ENCODE peak calls at places on chromosomes 3 and 15, in ten cellular contexts. One of them, this sample, is unnamed.

GRCh38 chr3:157335198-157335597 is 101.5 kb upstream of the PTX3 start:
- DNase-seq in spleen: no peak
- DNase-seq in sigmoid colon: no peak
- DNase-seq in uterus: no peak
- DNase-seq in A549: no peak
- DNase-seq in adrenal gland: no peak
- DNase-seq in IMR-90: no peak
- DNase-seq in upper lobe of left lung: no peak
- DNase-seq in heart left ventricle: no peak
- DNase-seq in esophagus squamous epithelium: no peak
- DNase-seq in this sample: no peak

GRCh38 chr15:101175396-101175795 is 76.5 kb downstream of the CHSY1 start:
- DNase-seq in spleen: peak; percentile 84
- DNase-seq in sigmoid colon: no peak
- DNase-seq in uterus: no peak
- DNase-seq in A549: no peak
- DNase-seq in adrenal gland: peak; percentile 39
- DNase-seq in IMR-90: no peak
- DNase-seq in upper lobe of left lung: peak; percentile 51
- DNase-seq in heart left ventricle: no peak
- DNase-seq in esophagus squamous epithelium: no peak
- DNase-seq in this sample: no peak

GRCh38 chr3:88467191-88467590 is 317.4 kb downstream of the C3orf38 start:
- DNase-seq in spleen: no peak
- DNase-seq in sigmoid colon: no peak
- DNase-seq in uterus: no peak
- DNase-seq in A549: no peak
- DNase-seq in adrenal gland: no peak
- DNase-seq in IMR-90: no peak
- DNase-seq in upper lobe of left lung: no peak
- DNase-seq in heart left ventricle: no peak
- DNase-seq in esophagus squamous epithelium: no peak
- DNase-seq in this sample: no peak

GRCh38 chr15:63939531-63940130 is 105.9 kb upstream of the HERC1 start:
- DNase-seq in spleen: no peak
- DNase-seq in sigmoid colon: peak; percentile 75
- DNase-seq in uterus: peak; percentile 53
- DNase-seq in A549: no peak
- DNase-seq in adrenal gland: peak; percentile 65
- DNase-seq in IMR-90: peak; percentile 75
- DNase-seq in upper lobe of left lung: peak; percentile 56
- DNase-seq in heart left ventricle: peak; percentile 69
- DNase-seq in esophagus squamous epithelium: no peak
- DNase-seq in this sample: peak; percentile 36

GRCh38 chr3:194431553-194431952 is 32.5 kb upstream of the GP5 start:
- DNase-seq in spleen: no peak
- DNase-seq in sigmoid colon: no peak
- DNase-seq in uterus: no peak
- DNase-seq in A549: no peak
- DNase-seq in adrenal gland: no peak
- DNase-seq in IMR-90: no peak
- DNase-seq in upper lobe of left lung: no peak
- DNase-seq in heart left ventricle: no peak
- DNase-seq in esophagus squamous epithelium: no peak
- DNase-seq in this sample: no peak

GRCh38 chr3:104763007-104763406 is 603.7 kb upstream of the ALCAM start:
- DNase-seq in spleen: no peak
- DNase-seq in sigmoid colon: no peak
- DNase-seq in uterus: no peak
- DNase-seq in A549: no peak
- DNase-seq in adrenal gland: peak; percentile 4
- DNase-seq in IMR-90: peak; percentile 44
- DNase-seq in upper lobe of left lung: no peak
- DNase-seq in heart left ventricle: no peak
- DNase-seq in esophagus squamous epithelium: no peak
- DNase-seq in this sample: no peak

GRCh38 chr3:29503969-29504368 is 223.1 kb downstream of the RBMS3 start:
- DNase-seq in spleen: no peak
- DNase-seq in sigmoid colon: peak; percentile 80
- DNase-seq in uterus: peak; percentile 60
- DNase-seq in A549: no peak
- DNase-seq in adrenal gland: peak; percentile 6
- DNase-seq in IMR-90: peak; percentile 14
- DNase-seq in upper lobe of left lung: no peak
- DNase-seq in heart left ventricle: peak; percentile 40
- DNase-seq in esophagus squamous epithelium: no peak
- DNase-seq in this sample: no peak

GRCh38 chr3:127800508-127800907 is 21.8 kb downstream of the MGLL start:
- DNase-seq in spleen: peak; percentile 25
- DNase-seq in sigmoid colon: no peak
- DNase-seq in uterus: no peak
- DNase-seq in A549: no peak
- DNase-seq in adrenal gland: no peak
- DNase-seq in IMR-90: peak; percentile 47
- DNase-seq in upper lobe of left lung: peak; percentile 15
- DNase-seq in heart left ventricle: no peak
- DNase-seq in esophagus squamous epithelium: no peak
- DNase-seq in this sample: no peak

GRCh38 chr15:81297580-81298575 is 26.1 kb downstream of the STARD5 start:
- DNase-seq in spleen: peak; percentile 74
- DNase-seq in sigmoid colon: no peak
- DNase-seq in uterus: no peak
- DNase-seq in A549: no peak
- DNase-seq in adrenal gland: no peak
- DNase-seq in IMR-90: no peak
- DNase-seq in upper lobe of left lung: no peak
- DNase-seq in heart left ventricle: no peak
- DNase-seq in esophagus squamous epithelium: no peak
- DNase-seq in this sample: no peak

GRCh38 chr15:55991841-55992768 is 1.3 kb downstream of the NEDD4 start:
- DNase-seq in spleen: no peak
- DNase-seq in sigmoid colon: no peak
- DNase-seq in uterus: no peak
- DNase-seq in A549: no peak
- DNase-seq in adrenal gland: no peak
- DNase-seq in IMR-90: no peak
- DNase-seq in upper lobe of left lung: no peak
- DNase-seq in heart left ventricle: no peak
- DNase-seq in esophagus squamous epithelium: no peak
- DNase-seq in this sample: no peak

GRCh38 chr15:55992769-55993110 is 672 bp downstream of the NEDD4 start:
- DNase-seq in spleen: no peak
- DNase-seq in sigmoid colon: no peak
- DNase-seq in uterus: no peak
- DNase-seq in A549: no peak
- DNase-seq in adrenal gland: no peak
- DNase-seq in IMR-90: peak; percentile 70
- DNase-seq in upper lobe of left lung: no peak
- DNase-seq in heart left ventricle: no peak
- DNase-seq in esophagus squamous epithelium: no peak
- DNase-seq in this sample: no peak

GRCh38 chr15:55990986-55991385 is 2.4 kb downstream of the NEDD4 start:
- DNase-seq in spleen: no peak
- DNase-seq in sigmoid colon: no peak
- DNase-seq in uterus: no peak
- DNase-seq in A549: no peak
- DNase-seq in adrenal gland: no peak
- DNase-seq in IMR-90: no peak
- DNase-seq in upper lobe of left lung: no peak
- DNase-seq in heart left ventricle: no peak
- DNase-seq in esophagus squamous epithelium: no peak
- DNase-seq in this sample: no peak

GRCh38 chr15:55993804-55994539 is 560 bp upstream of the NEDD4 start:
- DNase-seq in spleen: no peak
- DNase-seq in sigmoid colon: no peak
- DNase-seq in uterus: no peak
- DNase-seq in A549: peak; percentile 69
- DNase-seq in adrenal gland: peak; percentile 62
- DNase-seq in IMR-90: peak; percentile 68
- DNase-seq in upper lobe of left lung: no peak
- DNase-seq in heart left ventricle: no peak
- DNase-seq in esophagus squamous epithelium: no peak
- DNase-seq in this sample: no peak

GRCh38 chr15:55993111-55993803 is at the start of gene NEDD4:
- DNase-seq in spleen: peak; percentile 94
- DNase-seq in sigmoid colon: peak; percentile 93
- DNase-seq in uterus: peak; percentile 86
- DNase-seq in A549: peak; percentile 88
- DNase-seq in adrenal gland: peak; percentile 85
- DNase-seq in IMR-90: peak; percentile 86
- DNase-seq in upper lobe of left lung: peak; percentile 88
- DNase-seq in heart left ventricle: peak; percentile 91
- DNase-seq in esophagus squamous epithelium: peak; percentile 13
- DNase-seq in this sample: peak; percentile 82
- TF ChIP-seq POLR2A in spleen: no peak
- TF ChIP-seq POLR2A in sigmoid colon: no peak
- TF ChIP-seq POLR2A in uterus: peak; percentile 46
- TF ChIP-seq POLR2A in A549: peak; percentile 55
- TF ChIP-seq POLR2A in adrenal gland: peak; percentile 59
- TF ChIP-seq POLR2A in IMR-90: no peak
- TF ChIP-seq POLR2A in upper lobe of left lung: peak; percentile 47
- TF ChIP-seq POLR2A in heart left ventricle: peak; percentile 64
- TF ChIP-seq POLR2A in esophagus squamous epithelium: no peak
- TF ChIP-seq POLR2A in this sample: peak; percentile 67

GRCh38 chr15:85543741-85544155 is 163.3 kb downstream of the AKAP13 start:
- DNase-seq in spleen: peak; percentile 92
- DNase-seq in sigmoid colon: peak; percentile 88
- DNase-seq in uterus: peak; percentile 41
- DNase-seq in A549: no peak
- DNase-seq in adrenal gland: peak; percentile 77
- DNase-seq in IMR-90: no peak
- DNase-seq in upper lobe of left lung: peak; percentile 97
- DNase-seq in heart left ventricle: peak; percentile 60
- DNase-seq in esophagus squamous epithelium: no peak
- DNase-seq in this sample: peak; percentile 78
- TF ChIP-seq POLR2A in spleen: no peak
- TF ChIP-seq POLR2A in sigmoid colon: peak; percentile 24
- TF ChIP-seq POLR2A in uterus: no peak
- TF ChIP-seq POLR2A in A549: no peak
- TF ChIP-seq POLR2A in adrenal gland: peak; percentile 12
- TF ChIP-seq POLR2A in IMR-90: no peak
- TF ChIP-seq POLR2A in upper lobe of left lung: peak; percentile 65
- TF ChIP-seq POLR2A in heart left ventricle: no peak
- TF ChIP-seq POLR2A in esophagus squamous epithelium: no peak
- TF ChIP-seq POLR2A in this sample: peak; percentile 70

GRCh38 chr3:12969487-12969886 is 103.7 kb downstream of the IQSEC1 start:
- DNase-seq in spleen: no peak
- DNase-seq in sigmoid colon: no peak
- DNase-seq in uterus: no peak
- DNase-seq in A549: no peak
- DNase-seq in adrenal gland: no peak
- DNase-seq in IMR-90: no peak
- DNase-seq in upper lobe of left lung: no peak
- DNase-seq in heart left ventricle: no peak
- DNase-seq in esophagus squamous epithelium: no peak
- DNase-seq in this sample: no peak

GRCh38 chr3:12965999-12966846 is 107.0 kb downstream of the IQSEC1 start:
- DNase-seq in spleen: no peak
- DNase-seq in sigmoid colon: no peak
- DNase-seq in uterus: no peak
- DNase-seq in A549: no peak
- DNase-seq in adrenal gland: no peak
- DNase-seq in IMR-90: no peak
- DNase-seq in upper lobe of left lung: no peak
- DNase-seq in heart left ventricle: no peak
- DNase-seq in esophagus squamous epithelium: no peak
- DNase-seq in this sample: no peak

GRCh38 chr3:12966847-12967750 is 106.1 kb downstream of the IQSEC1 start:
- DNase-seq in spleen: no peak
- DNase-seq in sigmoid colon: no peak
- DNase-seq in uterus: no peak
- DNase-seq in A549: no peak
- DNase-seq in adrenal gland: peak; percentile 28
- DNase-seq in IMR-90: peak; percentile 22
- DNase-seq in upper lobe of left lung: no peak
- DNase-seq in heart left ventricle: no peak
- DNase-seq in esophagus squamous epithelium: no peak
- DNase-seq in this sample: peak; percentile 45

GRCh38 chr3:12968541-12968940 is 104.7 kb downstream of the IQSEC1 start:
- DNase-seq in spleen: no peak
- DNase-seq in sigmoid colon: no peak
- DNase-seq in uterus: no peak
- DNase-seq in A549: no peak
- DNase-seq in adrenal gland: no peak
- DNase-seq in IMR-90: no peak
- DNase-seq in upper lobe of left lung: no peak
- DNase-seq in heart left ventricle: no peak
- DNase-seq in esophagus squamous epithelium: no peak
- DNase-seq in this sample: no peak

GRCh38 chr3:12967751-12968209 is 105.4 kb downstream of the IQSEC1 start:
- DNase-seq in spleen: peak; percentile 97
- DNase-seq in sigmoid colon: peak; percentile 96
- DNase-seq in uterus: peak; percentile 91
- DNase-seq in A549: peak; percentile 89
- DNase-seq in adrenal gland: peak; percentile 92
- DNase-seq in IMR-90: peak; percentile 83
- DNase-seq in upper lobe of left lung: peak; percentile 92
- DNase-seq in heart left ventricle: peak; percentile 94
- DNase-seq in esophagus squamous epithelium: peak; percentile 53
- DNase-seq in this sample: peak; percentile 95
- TF ChIP-seq POLR2A in spleen: no peak
- TF ChIP-seq POLR2A in sigmoid colon: peak; percentile 10
- TF ChIP-seq POLR2A in uterus: peak; percentile 44
- TF ChIP-seq POLR2A in A549: peak; percentile 45
- TF ChIP-seq POLR2A in adrenal gland: no peak
- TF ChIP-seq POLR2A in IMR-90: no peak
- TF ChIP-seq POLR2A in upper lobe of left lung: no peak
- TF ChIP-seq POLR2A in heart left ventricle: no peak
- TF ChIP-seq POLR2A in esophagus squamous epithelium: no peak
- TF ChIP-seq POLR2A in this sample: no peak

DNA sequence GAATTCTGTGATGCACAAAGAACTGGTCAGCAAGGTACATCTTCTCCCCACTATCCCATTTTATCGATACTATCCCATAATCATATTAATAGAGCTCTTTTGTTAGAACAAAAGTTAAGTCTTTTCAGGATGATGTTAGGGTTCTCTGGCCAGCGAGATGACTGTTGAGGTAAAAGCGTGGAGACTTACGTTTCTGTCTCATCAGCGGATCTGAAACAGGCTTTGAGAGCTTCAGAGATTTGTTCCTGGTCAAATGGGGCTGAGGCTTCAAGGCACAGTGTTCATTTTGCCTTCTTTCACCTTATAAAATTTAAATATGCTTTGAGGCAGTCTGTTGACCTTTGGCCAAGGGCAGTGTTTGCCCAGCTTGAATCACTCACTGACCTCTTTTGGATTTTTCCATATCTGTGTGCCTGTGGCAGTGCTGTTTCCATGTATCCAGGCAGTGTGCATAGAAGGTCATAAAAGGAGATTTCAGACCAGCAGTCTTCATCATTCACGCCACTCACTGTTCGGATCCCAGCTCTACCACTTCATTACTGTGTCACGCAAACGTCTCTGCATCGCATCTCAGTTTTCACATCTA is 3.1 kb downstream of the ADAMTSL3 start:
- DNase-seq in spleen: no peak
- DNase-seq in sigmoid colon: no peak
- DNase-seq in uterus: no peak
- DNase-seq in A549: no peak
- DNase-seq in adrenal gland: no peak
- DNase-seq in IMR-90: no peak
- DNase-seq in upper lobe of left lung: no peak
- DNase-seq in heart left ventricle: no peak
- DNase-seq in esophagus squamous epithelium: no peak
- DNase-seq in this sample: peak; percentile 56
- TF ChIP-seq POLR2A in spleen: no peak
- TF ChIP-seq POLR2A in sigmoid colon: no peak
- TF ChIP-seq POLR2A in uterus: no peak
- TF ChIP-seq POLR2A in A549: no peak
- TF ChIP-seq POLR2A in adrenal gland: no peak
- TF ChIP-seq POLR2A in IMR-90: no peak
- TF ChIP-seq POLR2A in upper lobe of left lung: no peak
- TF ChIP-seq POLR2A in heart left ventricle: no peak
- TF ChIP-seq POLR2A in esophagus squamous epithelium: no peak
- TF ChIP-seq POLR2A in this sample: no peak

GRCh38 chr15:74695597-74696397 is at the start of gene EDC3:
- DNase-seq in spleen: peak; percentile 93
- DNase-seq in sigmoid colon: peak; percentile 91
- DNase-seq in uterus: peak; percentile 79
- DNase-seq in A549: peak; percentile 79
- DNase-seq in adrenal gland: peak; percentile 90
- DNase-seq in IMR-90: peak; percentile 77
- DNase-seq in upper lobe of left lung: peak; percentile 86
- DNase-seq in heart left ventricle: peak; percentile 92
- DNase-seq in esophagus squamous epithelium: peak; percentile 30
- DNase-seq in this sample: peak; percentile 86
- TF ChIP-seq POLR2A in spleen: no peak
- TF ChIP-seq POLR2A in sigmoid colon: no peak
- TF ChIP-seq POLR2A in uterus: no peak
- TF ChIP-seq POLR2A in A549: peak; percentile 27
- TF ChIP-seq POLR2A in adrenal gland: no peak
- TF ChIP-seq POLR2A in IMR-90: peak; percentile 70
- TF ChIP-seq POLR2A in upper lobe of left lung: no peak
- TF ChIP-seq POLR2A in heart left ventricle: peak; percentile 45
- TF ChIP-seq POLR2A in esophagus squamous epithelium: no peak
- TF ChIP-seq POLR2A in this sample: no peak